ENCODE peak calls at places on chromosome 6, in ten cellular contexts. X is GM20000; P is lower lobe of right lung; E is HFF-Myc; U is HTR-8/SVneo; K is substantia nigra; Y is stimulated activated CD8-positive, alpha-beta memory T cell treated with anti-CD3 and anti-CD28 coated beads, Interleukin-2, amount 100 ng/mL, for 1 hour; O is psoas muscle; A is AG20443; N is T-cell. C is an unnamed sample.

GRCh38 chr6:166112580-166112979 is 55.1 kb downstream of the TBXT start:
- DNase-seq in X (no peak), P (no peak), E (no peak), U (peak), K (no peak), Y (no peak), O (no peak), A (peak), N (no peak), C (no peak)

GRCh38 chr6:46940433-46941226 is 18.9 kb upstream of the ADGRF5 start:
- DNase-seq in X (no peak), P (no peak), E (no peak), U (no peak), K (no peak), Y (no peak), O (no peak), A (no peak), N (no peak), C (no peak)

GRCh38 chr6:113281014-113281810 is 575.9 kb upstream of the MARCKS start:
- DNase-seq in X (no peak), P (no peak), E (no peak), U (no peak), K (no peak), Y (no peak), O (no peak), A (no peak), N (no peak), C (no peak)

GRCh38 chr6:14921170-14921569 is 324.7 kb upstream of the JARID2 start:
- DNase-seq in X (no peak), P (peak), E (no peak), U (no peak), K (no peak), Y (no peak), O (peak), A (no peak), N (no peak), C (peak)

GRCh38 chr6:118668761-118669411 is 17.5 kb upstream of the CEP85L start:
- DNase-seq in X (no peak), P (no peak), E (no peak), U (peak), K (no peak), Y (no peak), O (no peak), A (peak), N (no peak), C (peak)

GRCh38 chr6:129141499-129141898 is 258.6 kb downstream of the LAMA2 start:
- DNase-seq in X (no peak), P (no peak), E (no peak), U (peak), K (no peak), Y (no peak), O (no peak), A (peak), N (no peak), C (no peak)

GRCh38 chr6:31652925-31653724 is 664 bp upstream of the BAG6 start:
- DNase-seq in X (peak), P (peak), E (no peak), U (peak), K (peak), Y (peak), O (peak), A (peak), N (no peak), C (peak)

GRCh38 chr6:38432479-38432878 is 207.2 kb downstream of the BTBD9 start:
- DNase-seq in X (no peak), P (no peak), E (no peak), U (no peak), K (no peak), Y (no peak), O (no peak), A (peak), N (no peak), C (no peak)

GRCh38 chr6:100461920-100462295 is 2.8 kb downstream of the SIM1 start:
- DNase-seq in X (no peak), P (no peak), E (no peak), U (no peak), K (no peak), Y (no peak), O (no peak), A (no peak), N (no peak), C (no peak)

GRCh38 chr6:49423817-49424216 is 39.2 kb downstream of the MMUT start:
- DNase-seq in X (no peak), P (no peak), E (no peak), U (peak), K (no peak), Y (no peak), O (no peak), A (no peak), N (no peak), C (no peak)

GRCh38 chr6:119147101-119148053 is 68.9 kb upstream of the FAM184A start:
- DNase-seq in X (peak), P (peak), E (peak), U (peak), K (no peak), Y (no peak), O (peak), A (peak), N (no peak), C (peak)

GRCh38 chr6:154874684-154875594 is 120.2 kb upstream of the TIAM2 start:
- DNase-seq in X (no peak), P (no peak), E (no peak), U (no peak), K (no peak), Y (no peak), O (no peak), A (no peak), N (no peak), C (no peak)

GRCh38 chr6:62492192-62492822 is 206.3 kb upstream of the KHDRBS2 start:
- DNase-seq in X (no peak), P (no peak), E (no peak), U (no peak), K (no peak), Y (no peak), O (no peak), A (no peak), N (no peak), C (no peak)

GRCh38 chr6:30682181-30683117 is 4.0 kb downstream of the PPP1R18 start:
- DNase-seq in X (peak), P (peak), E (peak), U (peak), K (peak), Y (peak), O (peak), A (peak), N (peak), C (peak)

GRCh38 chr6:47144306-47144705 is 102.2 kb upstream of the ADGRF1 start:
- DNase-seq in X (no peak), P (no peak), E (no peak), U (no peak), K (no peak), Y (no peak), O (no peak), A (peak), N (no peak), C (no peak)

GRCh38 chr6:134706153-134706552 is 243.7 kb downstream of the ALDH8A1 start:
- DNase-seq in X (no peak), P (no peak), E (no peak), U (no peak), K (no peak), Y (no peak), O (no peak), A (no peak), N (no peak), C (no peak)

GRCh38 chr6:155185544-155185943 is 78.3 kb upstream of the CLDN20 start:
- DNase-seq in X (no peak), P (no peak), E (no peak), U (peak), K (no peak), Y (no peak), O (no peak), A (peak), N (no peak), C (no peak)

GRCh38 chr6:44715188-44715587 is 327.7 kb downstream of the CDC5L start:
- DNase-seq in X (no peak), P (no peak), E (peak), U (no peak), K (no peak), Y (no peak), O (no peak), A (no peak), N (no peak), C (no peak)

GRCh38 chr6:146892613-146893401 is 294.0 kb downstream of the ADGB start:
- DNase-seq in X (no peak), P (no peak), E (peak), U (no peak), K (no peak), Y (no peak), O (no peak), A (peak), N (no peak), C (no peak)

GRCh38 chr6:16249971-16250370 is 11.6 kb downstream of the GMPR start:
- DNase-seq in X (no peak), P (no peak), E (no peak), U (no peak), K (no peak), Y (no peak), O (no peak), A (no peak), N (no peak), C (no peak)

GRCh38 chr6:136103763-136104311 is 146.3 kb downstream of the MTFR2 start:
- DNase-seq in X (no peak), P (no peak), E (no peak), U (no peak), K (no peak), Y (no peak), O (peak), A (peak), N (no peak), C (peak)